ENCODE peak calls at places on chromosomes 11 and 22, in ten cellular contexts. G is uterus; T is psoas muscle; C is left ventricle myocardium inferior; Z is CD8-positive, alpha-beta T cell; D is adrenal gland; K is cardiac fibroblast; R is cardiac muscle cell; O is fibroblast of mammary gland; W is IMR-90. I is an unnamed sample.

GRCh38 chr22:30538280-30538679 is 8.3 kb downstream of the SEC14L6 start:
- DNase-seq in G (no peak), T (no peak), C (no peak), Z (no peak), D (no peak), K (peak), R (peak), O (peak), W (peak), I (peak)

GRCh38 chr22:42227435-42227834 is 43.0 kb downstream of the TCF20 start:
- DNase-seq in G (no peak), T (no peak), C (no peak), Z (no peak), D (no peak), K (no peak), R (no peak), O (no peak), W (no peak), I (no peak)

GRCh38 chr11:116928845-116929244 is 91.4 kb upstream of the APOA1 start:
- DNase-seq in G (no peak), T (no peak), C (no peak), Z (no peak), D (no peak), K (peak), R (peak), O (no peak), W (no peak), I (no peak)

GRCh38 chr22:39405346-39406085 is 5.9 kb downstream of the TAB1 start:
- DNase-seq in G (peak), T (peak), C (no peak), Z (no peak), D (peak), K (peak), R (peak), O (peak), W (peak), I (peak)

GRCh38 chr11:123062892-123063395 is 1.0 kb upstream of the HSPA8 start:
- DNase-seq in G (no peak), T (no peak), C (no peak), Z (no peak), D (no peak), K (peak), R (peak), O (peak), W (peak), I (no peak)

GRCh38 chr11:118529584-118530175 is 1.3 kb upstream of the TMEM25 start:
- DNase-seq in G (no peak), T (no peak), C (no peak), Z (no peak), D (no peak), K (no peak), R (no peak), O (no peak), W (no peak), I (no peak)

GRCh38 chr11:97909544-97910394 is 1111.0 kb upstream of the CNTN5 start:
- DNase-seq in G (no peak), T (no peak), C (no peak), Z (no peak), D (no peak), K (peak), R (peak), O (no peak), W (peak), I (peak)

GRCh38 chr11:68331338-68331947 is 19.1 kb downstream of the LRP5 start:
- DNase-seq in G (peak), T (no peak), C (no peak), Z (no peak), D (no peak), K (peak), R (peak), O (no peak), W (no peak), I (no peak)

GRCh38 chr11:22337571-22338464 is at the start of gene SLC17A6:
- DNase-seq in G (no peak), T (no peak), C (no peak), Z (no peak), D (peak), K (peak), R (peak), O (peak), W (peak), I (peak)

GRCh38 chr22:42966389-42966998 is 48.5 kb downstream of the PACSIN2 start:
- DNase-seq in G (no peak), T (no peak), C (no peak), Z (no peak), D (no peak), K (no peak), R (no peak), O (peak), W (no peak), I (no peak)

GRCh38 chr11:70481625-70482528 is 83.5 kb downstream of the CTTN start:
- DNase-seq in G (no peak), T (peak), C (peak), Z (no peak), D (peak), K (peak), R (peak), O (peak), W (peak), I (peak)

GRCh38 chr11:11279956-11280689 is 72.9 kb downstream of the CSNK2A3 start:
- DNase-seq in G (no peak), T (no peak), C (no peak), Z (no peak), D (no peak), K (peak), R (no peak), O (no peak), W (peak), I (peak)

GRCh38 chr22:41917906-41918791 is 3.3 kb upstream of the SHISA8 start:
- DNase-seq in G (no peak), T (peak), C (peak), Z (no peak), D (peak), K (peak), R (peak), O (peak), W (peak), I (peak)

GRCh38 chr11:132595246-132595645 is 937.1 kb downstream of the OPCML start:
- DNase-seq in G (no peak), T (no peak), C (no peak), Z (no peak), D (no peak), K (no peak), R (no peak), O (no peak), W (no peak), I (no peak)

GRCh38 chr11:91585035-91585801 is 639.4 kb upstream of the FAT3 start:
- DNase-seq in G (no peak), T (no peak), C (no peak), Z (no peak), D (no peak), K (no peak), R (no peak), O (no peak), W (no peak), I (no peak)

GRCh38 chr11:61335355-61335710 is 2.3 kb downstream of the TKFC start:
- DNase-seq in G (no peak), T (no peak), C (no peak), Z (no peak), D (no peak), K (peak), R (peak), O (no peak), W (no peak), I (no peak)

GRCh38 chr11:42806191-42806590 is 505.6 kb upstream of the API5 start:
- DNase-seq in G (no peak), T (no peak), C (no peak), Z (no peak), D (no peak), K (no peak), R (no peak), O (no peak), W (no peak), I (no peak)

GRCh38 chr11:67406969-67407699 is 3.3 kb downstream of the TBC1D10C start:
- DNase-seq in G (no peak), T (no peak), C (no peak), Z (no peak), D (no peak), K (no peak), R (no peak), O (no peak), W (no peak), I (no peak)

GRCh38 chr11:829116-829945 is 1.6 kb downstream of the CRACR2B start:
- DNase-seq in G (no peak), T (no peak), C (peak), Z (no peak), D (no peak), K (no peak), R (peak), O (no peak), W (no peak), I (no peak)

GRCh38 chr11:133896028-133896427 is 50.7 kb upstream of the SPATA19 start:
- DNase-seq in G (no peak), T (no peak), C (no peak), Z (no peak), D (no peak), K (no peak), R (no peak), O (no peak), W (no peak), I (no peak)

GRCh38 chr11:12158926-12159325 is 48.5 kb downstream of the MICAL2 start:
- DNase-seq in G (peak), T (no peak), C (no peak), Z (no peak), D (no peak), K (peak), R (peak), O (no peak), W (peak), I (no peak)

GRCh38 chr11:44849424-44849823 is 101.3 kb downstream of the TP53I11 start:
- DNase-seq in G (no peak), T (no peak), C (no peak), Z (no peak), D (no peak), K (no peak), R (no peak), O (no peak), W (no peak), I (no peak)

GRCh38 chr22:32469799-32470212 is 4.8 kb upstream of the FBXO7 start:
- DNase-seq in G (peak), T (no peak), C (no peak), Z (no peak), D (peak), K (peak), R (peak), O (peak), W (peak), I (peak)

GRCh38 chr11:12124306-12124705 is 13.9 kb downstream of the MICAL2 start:
- DNase-seq in G (no peak), T (no peak), C (no peak), Z (no peak), D (no peak), K (no peak), R (no peak), O (no peak), W (no peak), I (no peak)

GRCh38 chr11:66727282-66727882 is 1.6 kb downstream of the SPTBN2 start:
- DNase-seq in G (no peak), T (peak), C (no peak), Z (no peak), D (peak), K (peak), R (peak), O (no peak), W (peak), I (peak)

GRCh38 chr22:17980638-17981051 is 43.7 kb downstream of the MICAL3 start:
- DNase-seq in G (no peak), T (peak), C (peak), Z (peak), D (peak), K (peak), R (peak), O (peak), W (peak), I (no peak)

GRCh38 chr22:38257650-38258246 is 15.1 kb downstream of the TMEM184B start:
- DNase-seq in G (peak), T (no peak), C (no peak), Z (no peak), D (no peak), K (peak), R (no peak), O (no peak), W (no peak), I (no peak)

GRCh38 chr11:19746081-19746480 is 33.4 kb downstream of the NAV2 start:
- DNase-seq in G (no peak), T (no peak), C (no peak), Z (no peak), D (no peak), K (no peak), R (no peak), O (no peak), W (no peak), I (no peak)

GRCh38 chr22:36730176-36730858 is 26.8 kb upstream of the CACNG2 start:
- DNase-seq in G (no peak), T (no peak), C (no peak), Z (no peak), D (no peak), K (no peak), R (no peak), O (no peak), W (no peak), I (no peak)

GRCh38 chr11:118060879-118061278 is 16.0 kb upstream of the TMPRSS4 start:
- DNase-seq in G (no peak), T (peak), C (peak), Z (no peak), D (no peak), K (no peak), R (no peak), O (no peak), W (no peak), I (no peak)

DNA sequence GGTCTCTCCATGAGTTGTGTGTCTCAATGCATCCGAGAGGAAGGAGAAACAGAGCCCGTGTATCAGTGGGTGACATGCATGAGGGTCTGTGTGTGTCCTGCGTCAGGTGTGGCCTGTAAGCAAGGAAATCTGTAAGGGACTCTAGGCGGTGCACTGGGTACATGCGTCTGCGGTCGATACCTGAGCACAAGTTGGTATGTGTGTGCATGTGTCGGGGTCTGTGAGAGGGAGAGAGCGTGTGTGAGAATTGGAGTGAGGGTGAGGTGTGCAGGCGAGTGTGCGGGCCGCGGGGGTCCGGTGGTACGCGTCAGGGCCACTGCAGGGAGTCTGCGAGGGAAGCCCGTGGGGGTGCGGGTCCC is 503 bp downstream of the CDC42BPG start:
- DNase-seq in G (no peak), T (no peak), C (no peak), Z (no peak), D (no peak), K (no peak), R (no peak), O (no peak), W (no peak), I (no peak)
- H3K4me3 ChIP-seq in G (peak), T (no peak), C (peak), Z (peak), D (peak), K (no peak), R (peak), O (no peak), W (no peak), I (no peak)

DNA sequence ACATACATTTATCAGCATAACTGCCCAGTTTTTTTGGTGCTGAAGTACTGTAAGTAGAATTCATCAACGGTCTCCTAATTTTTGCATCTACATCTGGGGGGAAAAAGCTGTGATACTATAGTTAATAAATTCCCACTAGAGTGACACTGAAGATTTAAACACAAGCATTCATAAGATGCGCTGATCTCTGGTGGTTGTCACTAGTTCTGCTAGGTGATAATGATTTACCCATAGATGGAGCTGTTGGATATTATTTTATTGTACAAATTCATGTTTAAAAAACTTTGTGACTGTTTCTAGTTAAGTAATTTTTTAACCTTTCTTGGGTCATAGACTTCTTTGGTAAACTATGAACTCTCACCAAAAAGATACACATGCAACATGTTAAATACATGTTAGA is 106.6 kb downstream of the EMSY start:
- DNase-seq in G (no peak), T (no peak), C (no peak), Z (no peak), D (no peak), K (peak), R (peak), O (peak), W (no peak), I (peak)
- TF ChIP-seq CTCF in G (peak), T (peak), C (peak), Z (no peak), D (peak), K (peak), R (no peak), O (no peak), W (peak), I (peak)

DNA sequence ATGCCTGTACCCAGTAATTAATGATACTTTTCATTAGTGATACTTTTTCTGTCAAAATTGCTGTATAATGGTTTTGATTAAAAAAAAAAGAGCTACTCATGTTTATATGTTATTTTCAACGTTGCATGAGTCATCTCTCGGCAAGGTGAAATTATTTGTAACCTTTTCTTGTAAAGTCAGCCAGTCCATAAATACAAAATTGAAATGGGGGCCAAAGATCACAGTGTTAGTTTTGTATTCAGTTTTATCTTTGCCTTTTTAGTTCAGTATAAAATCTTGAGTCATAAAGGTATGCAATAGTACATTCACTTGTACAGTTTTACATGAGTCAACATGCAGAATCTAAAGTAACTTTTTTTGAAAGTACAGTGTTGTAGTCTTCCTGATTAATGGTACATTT is 4.3 kb downstream of the ARHGEF12 start:
- DNase-seq in G (no peak), T (no peak), C (no peak), Z (no peak), D (no peak), K (no peak), R (no peak), O (peak), W (peak), I (peak)
- H3K4me3 ChIP-seq in G (no peak), T (peak), C (peak), Z (no peak), D (no peak), K (no peak), R (peak), O (no peak), W (no peak), I (no peak)

GRCh38 chr11:112963368-112963955 is 2.2 kb downstream of the NCAM1 start:
- DNase-seq in G (no peak), T (peak), C (no peak), Z (no peak), D (peak), K (no peak), R (no peak), O (no peak), W (no peak), I (no peak)
- TF ChIP-seq CTCF in G (no peak), T (no peak), C (no peak), Z (no peak), D (no peak), K (no peak), R (no peak), O (no peak), W (no peak), I (no peak)

GRCh38 chr22:26617251-26618199 is at the start of gene CRYBB1:
- DNase-seq in G (no peak), T (no peak), C (peak), Z (no peak), D (peak), K (peak), R (peak), O (peak), W (peak), I (no peak)
- H3K4me3 ChIP-seq in G (no peak), T (no peak), C (no peak), Z (no peak), D (no peak), K (no peak), R (no peak), O (no peak), W (no peak), I (no peak)

DNA sequence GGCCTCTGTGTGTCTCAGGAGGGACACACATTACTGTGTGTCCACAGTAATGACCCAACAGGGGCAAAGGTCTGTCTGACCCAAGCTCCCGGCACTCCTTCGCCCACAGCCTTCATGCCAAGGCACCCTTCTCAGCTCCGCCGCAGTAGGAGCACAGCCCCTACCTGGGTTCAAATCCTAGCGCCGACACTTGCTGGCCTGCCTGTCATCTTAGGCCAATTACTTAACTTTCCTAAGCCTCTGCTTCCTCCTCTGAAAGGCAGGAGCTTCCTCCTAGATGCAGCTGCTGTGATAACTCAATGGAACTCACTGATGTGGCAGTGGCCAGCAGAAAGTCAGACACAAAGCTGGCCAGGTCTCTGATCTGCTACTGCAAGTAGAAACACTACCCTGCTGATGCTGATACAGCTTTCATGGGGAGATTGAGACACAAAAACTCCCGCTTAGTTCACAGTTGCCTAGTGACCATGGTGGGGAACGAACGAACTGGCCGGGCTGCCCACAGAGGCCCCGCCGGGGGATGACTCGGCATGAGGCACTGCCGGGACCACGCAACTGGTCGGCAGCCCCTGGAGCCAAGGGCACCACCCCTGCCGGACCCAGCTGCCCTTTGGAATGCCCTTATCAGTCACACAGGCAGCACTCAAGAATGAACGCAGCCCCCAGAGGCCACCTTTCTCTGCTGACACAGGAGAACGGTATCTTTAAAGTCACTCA is 8.1 kb downstream of the EHD1 start:
- DNase-seq in G (no peak), T (peak), C (no peak), Z (no peak), D (no peak), K (peak), R (peak), O (peak), W (peak), I (peak)
- TF ChIP-seq CTCF in G (no peak), T (no peak), C (no peak), Z (no peak), D (no peak), K (no peak), R (no peak), O (no peak), W (no peak), I (no peak)

GRCh38 chr11:124070906-124071621 is 29.9 kb upstream of the OR10G7 start:
- DNase-seq in G (peak), T (peak), C (peak), Z (peak), D (peak), K (peak), R (peak), O (peak), W (peak), I (peak)

GRCh38 chr11:124072147-124072546 is 31.0 kb upstream of the OR10G7 start:
- DNase-seq in G (no peak), T (no peak), C (no peak), Z (no peak), D (no peak), K (no peak), R (no peak), O (no peak), W (no peak), I (no peak)

GRCh38 chr11:124068711-124069110 is 27.6 kb upstream of the OR10G7 start:
- DNase-seq in G (no peak), T (no peak), C (no peak), Z (no peak), D (no peak), K (no peak), R (no peak), O (no peak), W (no peak), I (no peak)

GRCh38 chr11:124069429-124070401 is 28.6 kb upstream of the OR10G7 start:
- DNase-seq in G (no peak), T (peak), C (no peak), Z (no peak), D (peak), K (peak), R (peak), O (peak), W (peak), I (peak)

DNA sequence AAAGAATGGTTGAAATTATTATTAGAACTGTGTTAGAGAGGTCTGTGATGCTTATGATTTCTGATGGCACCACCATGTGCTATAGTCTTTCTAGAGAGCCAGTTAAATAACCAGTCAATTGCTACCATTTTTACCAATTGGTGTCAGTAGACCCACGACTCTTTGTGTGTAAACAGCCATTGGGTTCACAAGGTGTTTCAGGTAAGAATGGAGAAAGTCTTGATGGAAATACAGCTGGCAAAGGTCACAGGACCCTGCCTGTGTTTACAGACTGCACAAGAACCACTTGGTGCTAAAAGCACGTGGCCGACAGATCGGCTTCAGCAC is 30.5 kb upstream of the OR10G7 start:
- DNase-seq in G (no peak), T (no peak), C (no peak), Z (no peak), D (no peak), K (no peak), R (no peak), O (no peak), W (no peak), I (no peak)
- H3K4me3 ChIP-seq in G (no peak), T (no peak), C (no peak), Z (no peak), D (no peak), K (no peak), R (no peak), O (no peak), W (no peak), I (no peak)

I was measured in astrocyte of the spinal cord.